ENCODE peak calls at places on chromosome 18, in five cellular contexts. Z is GM19239, B is occipital lobe, T is posterior cingulate gyrus, D is transverse colon. X is an unnamed sample.
A peak's percentile ranks its signal among the peaks of the same experiment; 100 is the strongest.

GRCh38 chr18:11005528-11005927 is 143.8 kb downstream of the PIEZO2 start:
- DNase-seq in Z (no peak), T (no peak), B (no peak), D (peak; percentile 16), X (no peak)

GRCh38 chr18:75129717-75130477 is 79.0 kb downstream of the PTGR3 start:
- DNase-seq in Z (no peak), T (no peak), D (no peak), B (no peak), X (no peak)

GRCh38 chr18:55544028-55544427 is 44.0 kb downstream of the TCF4 start:
- DNase-seq in T (no peak), B (no peak), Z (no peak), D (no peak), X (no peak)

GRCh38 chr18:21452808-21453511 is 147.5 kb downstream of the ESCO1 start:
- DNase-seq in Z (no peak), T (no peak), B (no peak), D (no peak), X (no peak)

GRCh38 chr18:67771271-67771670 is 254.8 kb upstream of the DSEL start:
- DNase-seq in T (no peak), Z (no peak), D (no peak), B (no peak), X (no peak)

GRCh38 chr18:5890261-5890605 is 5.1 kb downstream of the TMEM200C start:
- DNase-seq in Z (no peak), B (no peak), T (peak; percentile 33), D (no peak), X (no peak)

GRCh38 chr18:55853268-55853667 is 265.3 kb upstream of the TCF4 start:
- DNase-seq in D (no peak), B (no peak), T (no peak), Z (no peak), X (no peak)

GRCh38 chr18:56501896-56502295 is 136.5 kb downstream of the TXNL1 start:
- DNase-seq in T (no peak), Z (no peak), D (no peak), B (peak; percentile 6), X (peak; percentile 62)

GRCh38 chr18:76553715-76554603 is 58.9 kb upstream of the ZNF516 start:
- DNase-seq in Z (no peak), D (no peak), B (no peak), T (no peak), X (no peak)

GRCh38 chr18:51123046-51123395 is 74.5 kb downstream of the MEX3C start:
- DNase-seq in B (no peak), Z (no peak), D (no peak), T (no peak), X (no peak)

GRCh38 chr18:50594931-50595330 is 35.0 kb downstream of the MAPK4 start:
- DNase-seq in Z (no peak), B (no peak), D (peak; percentile 18), T (no peak), X (no peak)

GRCh38 chr18:61833387-61833786 is 59.4 kb downstream of the RNF152 start:
- DNase-seq in D (no peak), B (no peak), Z (no peak), T (no peak), X (no peak)

GRCh38 chr18:63339920-63340484 is 20.4 kb upstream of the BCL2 start:
- DNase-seq in T (no peak), D (no peak), Z (no peak), B (no peak), X (peak; percentile 28)

GRCh38 chr18:58784601-58785137 is 80.0 kb upstream of the ZNF532 start:
- DNase-seq in D (no peak), T (no peak), B (no peak), Z (no peak), X (no peak)

GRCh38 chr18:29154758-29155725 is 978.1 kb upstream of the CDH2 start:
- DNase-seq in T (no peak), Z (no peak), D (no peak), B (no peak), X (no peak)

GRCh38 chr18:3457261-3457724 is 7.3 kb downstream of the TGIF1 start:
- DNase-seq in D (peak; percentile 57), B (no peak), T (no peak), Z (no peak), X (no peak)

GRCh38 chr18:35406666-35407065 is 29.5 kb upstream of the ZNF396 start:
- DNase-seq in T (no peak), Z (no peak), D (peak; percentile 26), B (no peak), X (no peak)

GRCh38 chr18:3793545-3793944 is 343.6 kb downstream of the TGIF1 start:
- DNase-seq in Z (no peak), D (no peak), T (no peak), B (no peak), X (no peak)

GRCh38 chr18:73462092-73462491 is 594.3 kb upstream of the NETO1 start:
- DNase-seq in B (peak; percentile 0), D (no peak), T (no peak), Z (no peak), X (no peak)

GRCh38 chr18:78642561-78643398 is 336.8 kb upstream of the SALL3 start:
- DNase-seq in D (no peak), Z (no peak), B (no peak), T (no peak), X (no peak)

GRCh38 chr18:32349728-32350395 is 120.8 kb downstream of the GAREM1 start:
- DNase-seq in Z (no peak), D (peak; percentile 62), B (peak; percentile 18), T (no peak), X (peak; percentile 49)

GRCh38 chr18:23365602-23366001 is 87.5 kb upstream of the RIOK3 start:
- DNase-seq in Z (no peak), B (no peak), T (no peak), D (no peak), X (no peak)

GRCh38 chr18:2905802-2906521 is 59.2 kb downstream of the EMILIN2 start:
- DNase-seq in B (no peak), D (peak; percentile 79), T (no peak), Z (peak; percentile 59), X (no peak)

GRCh38 chr18:27712066-27712465 is 464.9 kb downstream of the CDH2 start:
- DNase-seq in T (no peak), Z (no peak), B (no peak), D (no peak), X (no peak)

X was measured in hippocampal formation.